ENCODE peak calls at places on chromosomes 4 and X, in nine cellular contexts. H is NCI-H1694 treated with DMSO at 0.1 percent for 48 hours; E is PC-3; V is IMR-90; T is activated CD4-positive, alpha-beta T cell treated with anti-CD3 and anti-CD28 coated beads, Interleukin-2, amount 50 U/mL, for 1 hour; N is heart left ventricle; R is transverse colon; K is LoVo; U is T follicular helper cell. Z is an unnamed sample.

GRCh38 chrX:1727531-1728027 is 112.7 kb downstream of the ASMT start:
- DNase-seq in H (no peak), E (peak), V (no peak), T (no peak), N (no peak), R (no peak), K (peak), U (no peak), Z (no peak)

GRCh38 chr4:156084312-156084811 is 130.7 kb upstream of the CTSO start:
- DNase-seq in H (no peak), E (no peak), V (no peak), T (no peak), N (no peak), R (no peak), K (no peak), U (no peak), Z (no peak)

GRCh38 chrX:68894142-68894512 is 65.3 kb downstream of the EFNB1 start:
- DNase-seq in H (no peak), E (no peak), V (no peak), T (no peak), N (peak), R (no peak), K (no peak), U (no peak), Z (no peak)

GRCh38 chr4:1730532-1731135 is 9.3 kb downstream of the TACC3 start:
- DNase-seq in H (no peak), E (no peak), V (no peak), T (no peak), N (no peak), R (no peak), K (no peak), U (no peak), Z (peak)

GRCh38 chr4:87916636-87917035 is 58.9 kb upstream of the SPP1 start:
- DNase-seq in H (no peak), E (no peak), V (no peak), T (no peak), N (no peak), R (no peak), K (no peak), U (no peak), Z (no peak)

GRCh38 chr4:105207386-105207785 is 60.7 kb downstream of the TET2 start:
- DNase-seq in H (no peak), E (no peak), V (no peak), T (no peak), N (no peak), R (no peak), K (no peak), U (no peak), Z (no peak)

GRCh38 chr4:7512946-7513345 is 78.2 kb upstream of the PSAPL1 start:
- DNase-seq in H (no peak), E (no peak), V (no peak), T (no peak), N (no peak), R (no peak), K (no peak), U (no peak), Z (no peak)

GRCh38 chr4:186808635-186809018 is 85.0 kb upstream of the FAT1 start:
- DNase-seq in H (no peak), E (peak), V (peak), T (no peak), N (no peak), R (no peak), K (peak), U (no peak), Z (no peak)

GRCh38 chr4:82864336-82865001 is 26.5 kb downstream of the SEC31A start:
- DNase-seq in H (no peak), E (no peak), V (no peak), T (no peak), N (no peak), R (no peak), K (no peak), U (no peak), Z (no peak)

GRCh38 chr4:156217236-156217635 is 263.6 kb upstream of the CTSO start:
- DNase-seq in H (no peak), E (no peak), V (no peak), T (no peak), N (no peak), R (no peak), K (no peak), U (no peak), Z (no peak)

GRCh38 chr4:69321153-69321729 is 41.0 kb downstream of the UGT2B28 start:
- DNase-seq in H (no peak), E (no peak), V (no peak), T (no peak), N (no peak), R (no peak), K (no peak), U (no peak), Z (peak)

GRCh38 chr4:184814686-184815045 is 11.1 kb downstream of the ACSL1 start:
- DNase-seq in H (no peak), E (no peak), V (no peak), T (no peak), N (no peak), R (no peak), K (no peak), U (no peak), Z (no peak)

GRCh38 chr4:99468891-99469290 is 33.7 kb upstream of the ADH7 start:
- DNase-seq in H (no peak), E (no peak), V (peak), T (no peak), N (no peak), R (no peak), K (no peak), U (no peak), Z (no peak)

GRCh38 chrX:41561045-41561444 is 113.9 kb downstream of the NYX start:
- DNase-seq in H (no peak), E (peak), V (peak), T (peak), N (no peak), R (no peak), K (no peak), U (no peak), Z (no peak)

GRCh38 chr4:15837591-15837990 is 59.5 kb downstream of the CD38 start:
- DNase-seq in H (no peak), E (no peak), V (no peak), T (no peak), N (no peak), R (no peak), K (no peak), U (no peak), Z (no peak)

GRCh38 chr4:151031831-151032605 is 16.9 kb upstream of the LRBA start:
- DNase-seq in H (no peak), E (peak), V (peak), T (no peak), N (no peak), R (no peak), K (no peak), U (no peak), Z (no peak)

GRCh38 chrX:105114554-105115130 is 105.9 kb downstream of the TEX13A start:
- DNase-seq in H (no peak), E (peak), V (no peak), T (no peak), N (no peak), R (no peak), K (no peak), U (no peak), Z (no peak)

GRCh38 chrX:133375558-133376340 is 39.5 kb downstream of the GPC4 start:
- DNase-seq in H (no peak), E (no peak), V (no peak), T (no peak), N (no peak), R (peak), K (no peak), U (no peak), Z (peak)

GRCh38 chr4:24143741-24144140 is 253.9 kb upstream of the PPARGC1A start:
- DNase-seq in H (no peak), E (no peak), V (no peak), T (no peak), N (no peak), R (no peak), K (no peak), U (no peak), Z (no peak)

GRCh38 chr4:101237773-101238172 is 109.6 kb downstream of the PPP3CA start:
- DNase-seq in H (no peak), E (no peak), V (no peak), T (no peak), N (no peak), R (no peak), K (no peak), U (no peak), Z (no peak)

GRCh38 chrX:40169193-40170086 is 71.7 kb upstream of the BCOR start:
- DNase-seq in H (peak), E (peak), V (peak), T (peak), N (peak), R (peak), K (peak), U (peak), Z (peak)

GRCh38 chr4:186666252-186666651 is 57.4 kb downstream of the FAT1 start:
- DNase-seq in H (no peak), E (no peak), V (peak), T (no peak), N (no peak), R (no peak), K (no peak), U (no peak), Z (no peak)

GRCh38 chrX:40281341-40282005 is 183.7 kb upstream of the BCOR start:
- DNase-seq in H (no peak), E (no peak), V (no peak), T (no peak), N (no peak), R (no peak), K (no peak), U (no peak), Z (no peak)

GRCh38 chr4:5931526-5931925 is 38.6 kb upstream of the CRMP1 start:
- DNase-seq in H (no peak), E (no peak), V (no peak), T (no peak), N (no peak), R (no peak), K (no peak), U (no peak), Z (no peak)

GRCh38 chr4:151219091-151219490 is 57.9 kb upstream of the PRSS48 start:
- DNase-seq in H (no peak), E (no peak), V (no peak), T (no peak), N (no peak), R (no peak), K (no peak), U (no peak), Z (no peak)

GRCh38 chrX:132694331-132694823 is 205.5 kb upstream of the MBNL3 start:
- DNase-seq in H (no peak), E (no peak), V (no peak), T (no peak), N (no peak), R (no peak), K (no peak), U (no peak), Z (no peak)

GRCh38 chr4:84673475-84674230 is 90.7 kb downstream of the CDS1 start:
- DNase-seq in H (no peak), E (peak), V (peak), T (no peak), N (no peak), R (no peak), K (peak), U (no peak), Z (no peak)

GRCh38 chrX:150212672-150213480 is 150.2 kb upstream of the MAMLD1 start:
- DNase-seq in H (no peak), E (no peak), V (peak), T (no peak), N (peak), R (no peak), K (no peak), U (no peak), Z (peak)

GRCh38 chr4:37928896-37929537 is 31.2 kb upstream of the PTTG2 start:
- DNase-seq in H (no peak), E (no peak), V (no peak), T (no peak), N (no peak), R (no peak), K (no peak), U (no peak), Z (no peak)

GRCh38 chr4:2572076-2572475 is 35.6 kb downstream of the FAM193A start:
- DNase-seq in H (no peak), E (no peak), V (no peak), T (no peak), N (no peak), R (no peak), K (no peak), U (no peak), Z (no peak)

GRCh38 chr4:77699731-77700210 is 94.2 kb downstream of the CXCL13 start:
- DNase-seq in H (peak), E (peak), V (peak), T (no peak), N (no peak), R (no peak), K (no peak), U (no peak), Z (no peak)

Z was measured in stomach.